ENCODE peak calls at places on chromosomes 13 and 19, in six cellular contexts. S, J, F, Z, I and L are unnamed samples.

GRCh38 chr19:17255150-17255621 is 9.4 kb downstream of the USHBP1 start:
- DNase-seq in S (no peak), I (no peak), Z (no peak), F (no peak), J (no peak), L (no peak)

GRCh38 chr19:3073159-3073563 is 10.9 kb upstream of the TLE5 start:
- DNase-seq in F (no peak), J (no peak), S (no peak), I (peak), Z (no peak), L (peak)

GRCh38 chr13:93700115-93700514 is 473.5 kb downstream of the GPC6 start:
- DNase-seq in F (no peak), Z (no peak), I (no peak), J (peak), S (no peak), L (no peak)

GRCh38 chr13:113623491-113624234 is 34.3 kb downstream of the ATP4B start:
- DNase-seq in J (no peak), I (peak), S (no peak), Z (no peak), F (no peak), L (no peak)

GRCh38 chr19:10112895-10113591 is 1.6 kb downstream of the P2RY11 start:
- DNase-seq in F (no peak), S (peak), J (no peak), I (peak), Z (peak), L (no peak)

GRCh38 chr13:21008026-21008425 is 53.4 kb downstream of the LATS2 start:
- DNase-seq in F (peak), J (no peak), S (no peak), I (no peak), Z (no peak), L (peak)

GRCh38 chr19:50943074-50943828 is 9.6 kb downstream of the KLK5 start:
- DNase-seq in Z (no peak), J (no peak), S (no peak), F (no peak), I (no peak), L (no peak)

GRCh38 chr13:100521912-100522490 is 66.6 kb downstream of the GGACT start:
- DNase-seq in J (no peak), I (peak), S (no peak), F (no peak), Z (peak), L (no peak)

GRCh38 chr13:28650284-28650683 is 8.6 kb upstream of the POMP start:
- DNase-seq in S (no peak), Z (peak), F (no peak), I (no peak), J (no peak), L (no peak)

GRCh38 chr19:1119475-1120217 is 15.9 kb downstream of the GPX4 start:
- DNase-seq in F (peak), Z (no peak), J (no peak), I (no peak), S (no peak), L (no peak)

GRCh38 chr19:48458016-48458415 is 2.6 kb downstream of the KCNJ14 start:
- DNase-seq in F (no peak), Z (no peak), I (peak), J (no peak), S (no peak), L (no peak)

GRCh38 chr13:114001331-114002008 is 27.6 kb upstream of the C13orf46 start:
- DNase-seq in I (no peak), J (no peak), S (no peak), Z (no peak), F (no peak), L (no peak)